ENCODE peak calls at places on chromosome 2, in nine cellular contexts. G is Karpas-422; A is mucosa of descending colon; L is body of pancreas; D is CD8-positive, alpha-beta memory T cell; Z is endothelial cell of umbilical vein; R is Peyer's patch; P is effector memory CD4-positive, alpha-beta T cell; X is NT2/D1. W is an unnamed sample. For H3K4me1, the result is how much of the 10 kb centered on the place peaks cover.

GRCh38 chr2:24489465-24489864 is 1.6 kb upstream of the NCOA1 start:
- DNase-seq in G (no peak), A (peak), L (no peak), D (no peak), Z (no peak), R (no peak), P (no peak), X (no peak), W (no peak)

GRCh38 chr2:3536682-3537632 is 17.6 kb upstream of the ADI1 start:
- DNase-seq in G (no peak), A (no peak), L (no peak), D (peak), Z (peak), R (no peak), P (no peak), X (no peak), W (no peak)

GRCh38 chr2:29460191-29460590 is 345.0 kb downstream of the CLIP4 start:
- DNase-seq in G (no peak), A (peak), L (no peak), D (no peak), Z (no peak), R (no peak), P (no peak), X (no peak), W (no peak)

GRCh38 chr2:190352668-190353536 is 9.5 kb downstream of the INPP1 start:
- DNase-seq in G (no peak), A (no peak), L (no peak), D (no peak), Z (no peak), R (no peak), P (no peak), X (no peak), W (no peak)

GRCh38 chr2:29518988-29519925 is 402.1 kb downstream of the ALK start:
- DNase-seq in G (no peak), A (no peak), L (peak), D (no peak), Z (no peak), R (no peak), P (no peak), X (no peak), W (no peak)

GRCh38 chr2:239957681-239958181 is 67.4 kb downstream of the NDUFA10 start:
- DNase-seq in G (no peak), A (no peak), L (no peak), D (no peak), Z (no peak), R (no peak), P (no peak), X (no peak), W (no peak)

GRCh38 chr2:223563462-223563861 is 38.7 kb downstream of the SCG2 start:
- DNase-seq in G (no peak), A (no peak), L (no peak), D (no peak), Z (peak), R (no peak), P (no peak), X (no peak), W (no peak)

GRCh38 chr2:160918909-160919503 is 241.2 kb upstream of the TANK start:
- DNase-seq in G (peak), A (peak), L (peak), D (peak), Z (peak), R (peak), P (peak), X (peak), W (peak)

GRCh38 chr2:218229239-218229638 is 12.2 kb downstream of the ARPC2 start:
- DNase-seq in G (peak), A (peak), L (no peak), D (peak), Z (peak), R (no peak), P (peak), X (no peak), W (no peak)

GRCh38 chr2:71880846-71881610 is 266.6 kb downstream of the CYP26B1 start:
- DNase-seq in G (no peak), A (peak), L (no peak), D (no peak), Z (peak), R (peak), P (no peak), X (no peak), W (no peak)

GRCh38 chr2:24885221-24886113 is 34.6 kb downstream of the ADCY3 start:
- DNase-seq in G (no peak), A (peak), L (no peak), D (no peak), Z (no peak), R (no peak), P (no peak), X (no peak), W (no peak)

GRCh38 chr2:238122287-238123217 is 15.9 kb upstream of the KLHL30 start:
- DNase-seq in G (no peak), A (no peak), L (no peak), D (no peak), Z (no peak), R (no peak), P (no peak), X (no peak), W (no peak)

GRCh38 chr2:223586261-223586660 is 15.9 kb downstream of the SCG2 start:
- DNase-seq in G (no peak), A (no peak), L (no peak), D (no peak), Z (no peak), R (no peak), P (no peak), X (no peak), W (no peak)

GRCh38 chr2:37377187-37377532 is 32.7 kb downstream of the QPCT start:
- DNase-seq in G (no peak), A (no peak), L (no peak), D (no peak), Z (no peak), R (no peak), P (no peak), X (no peak), W (no peak)

GRCh38 chr2:96413067-96413722 is 77.6 kb downstream of the NCAPH start:
- DNase-seq in G (no peak), A (peak), L (no peak), D (no peak), Z (no peak), R (no peak), P (no peak), X (no peak), W (no peak)

GRCh38 chr2:149329470-149330126 is 789 bp upstream of the LYPD6 start:
- DNase-seq in G (no peak), A (peak), L (peak), D (no peak), Z (peak), R (peak), P (no peak), X (peak), W (no peak)

GRCh38 chr2:69950241-69950640 is 11.2 kb downstream of the ASPRV1 start:
- DNase-seq in G (no peak), A (no peak), L (no peak), D (no peak), Z (no peak), R (no peak), P (no peak), X (no peak), W (no peak)

GRCh38 chr2:100476606-100477005 is 6.3 kb downstream of the NMS start:
- DNase-seq in G (peak), A (no peak), L (no peak), D (no peak), Z (no peak), R (no peak), P (no peak), X (no peak), W (no peak)

GRCh38 chr2:231189571-231190495 is 8.6 kb upstream of the ARMC9 start:
- DNase-seq in G (no peak), A (no peak), L (peak), D (no peak), Z (peak), R (no peak), P (no peak), X (no peak), W (no peak)

GRCh38 chr2:8414946-8415869 is 266.6 kb upstream of the ID2 start:
- DNase-seq in G (no peak), A (no peak), L (no peak), D (no peak), Z (no peak), R (no peak), P (no peak), X (no peak), W (no peak)

GRCh38 chr2:240898731-240899467 is 2.9 kb upstream of the MAB21L4 start:
- DNase-seq in G (no peak), A (no peak), L (no peak), D (no peak), Z (no peak), R (no peak), P (no peak), X (no peak), W (no peak)

GRCh38 chr2:168203762-168204693 is 43.4 kb downstream of the STK39 start:
- DNase-seq in G (no peak), A (no peak), L (peak), D (no peak), Z (no peak), R (no peak), P (no peak), X (peak), W (peak)

GRCh38 chr2:202115385-202116060 is 42.5 kb downstream of the KIAA2012 start:
- DNase-seq in G (no peak), A (no peak), L (no peak), D (no peak), Z (no peak), R (no peak), P (no peak), X (no peak), W (no peak)

GRCh38 chr2:218883491-218884490 is 3.1 kb downstream of the WNT10A start:
- DNase-seq in G (no peak), A (no peak), L (no peak), D (no peak), Z (no peak), R (peak), P (peak), X (no peak), W (no peak)

GRCh38 chr2:219387284-219388126 is at the start of gene DNPEP:
- DNase-seq in G (peak), A (peak), L (peak), D (peak), Z (peak), R (peak), P (peak), X (peak), W (peak)

GRCh38 chr2:195056001-195056400 is 601.0 kb upstream of the SLC39A10 start:
- DNase-seq in G (no peak), A (no peak), L (no peak), D (no peak), Z (no peak), R (no peak), P (no peak), X (no peak), W (no peak)

GRCh38 chr2:112055833-112056625 is 960 bp downstream of the TMEM87B start:
- DNase-seq in G (peak), A (peak), L (peak), D (peak), Z (peak), R (peak), P (peak), X (no peak), W (no peak)

GRCh38 chr2:25159947-25160346 is 8.4 kb downstream of the POMC start:
- DNase-seq in G (no peak), A (no peak), L (no peak), D (no peak), Z (no peak), R (no peak), P (no peak), X (peak), W (no peak)

GRCh38 chr2:202377308-202377736 is 1.2 kb downstream of the BMPR2 start:
- DNase-seq in G (no peak), A (peak), L (peak), D (peak), Z (peak), R (peak), P (no peak), X (no peak), W (no peak)

GRCh38 chr2:118050386-118050785 is 36.5 kb upstream of the CCDC93 start:
- DNase-seq in G (no peak), A (no peak), L (no peak), D (no peak), Z (peak), R (no peak), P (no peak), X (no peak), W (no peak)

GRCh38 chr2:55408098-55408882 is 11.4 kb downstream of the CCDC88A start:
- DNase-seq in G (no peak), A (no peak), L (no peak), D (no peak), Z (no peak), R (no peak), P (no peak), X (no peak), W (no peak)

GRCh38 chr2:100142393-100142792 is at the start of gene AFF3:
- DNase-seq in G (peak), A (peak), L (no peak), D (peak), Z (no peak), R (peak), P (no peak), X (no peak), W (no peak)

GRCh38 chr2:239195318-239195871 is 205.4 kb downstream of the HDAC4 start:
- DNase-seq in G (no peak), A (no peak), L (peak), D (no peak), Z (no peak), R (no peak), P (no peak), X (no peak), W (no peak)

GRCh38 chr2:132426621-132427020 is 10.0 kb downstream of the GPR39 start:
- DNase-seq in G (no peak), A (no peak), L (no peak), D (no peak), Z (no peak), R (no peak), P (no peak), X (no peak), W (no peak)

GRCh38 chr2:218014706-218015685 is 12.2 kb upstream of the TNS1 start:
- DNase-seq in G (no peak), A (no peak), L (no peak), D (no peak), Z (no peak), R (no peak), P (no peak), X (no peak), W (no peak)

GRCh38 chr2:20515293-20516220 is 68.7 kb downstream of the RHOB start:
- DNase-seq in G (no peak), A (no peak), L (no peak), D (no peak), Z (no peak), R (no peak), P (no peak), X (no peak), W (no peak)

GRCh38 chr2:157838442-157839161 is 37.5 kb downstream of the ACVR1 start:
- DNase-seq in G (no peak), A (peak), L (peak), D (no peak), Z (peak), R (peak), P (no peak), X (no peak), W (no peak)

GRCh38 chr2:101518470-101519172 is 43.7 kb upstream of the RFX8 start:
- DNase-seq in G (no peak), A (peak), L (peak), D (no peak), Z (peak), R (no peak), P (no peak), X (peak), W (no peak)

GRCh38 chr2:27282892-27283291 is 663 bp downstream of the TRIM54 start:
- DNase-seq in G (no peak), A (no peak), L (no peak), D (no peak), Z (peak), R (no peak), P (no peak), X (no peak), W (no peak)
- H3K4me3 ChIP-seq in G (no peak), A (no peak), L (no peak), D (no peak), Z (no peak), R (no peak), P (no peak), X (peak), W (no peak)

GRCh38 chr2:63791387-63791786 is 50.3 kb upstream of the UGP2 start:
- DNase-seq in G (no peak), A (no peak), L (no peak), D (no peak), Z (no peak), R (no peak), P (no peak), X (no peak), W (no peak)

GRCh38 chr2:63792523-63792922 is 49.2 kb upstream of the UGP2 start:
- DNase-seq in G (no peak), A (no peak), L (no peak), D (no peak), Z (peak), R (no peak), P (no peak), X (no peak), W (no peak)

GRCh38 chr2:63790491-63790890 is 51.2 kb upstream of the UGP2 start:
- DNase-seq in G (no peak), A (no peak), L (no peak), D (no peak), Z (no peak), R (no peak), P (no peak), X (no peak), W (no peak)

GRCh38 chr2:63789318-63790051 is 52.2 kb upstream of the UGP2 start:
- DNase-seq in G (no peak), A (no peak), L (no peak), D (no peak), Z (no peak), R (no peak), P (no peak), X (no peak), W (no peak)

GRCh38 chr2:63790913-63791312 is 50.8 kb upstream of the UGP2 start:
- DNase-seq in G (no peak), A (no peak), L (no peak), D (no peak), Z (peak), R (no peak), P (no peak), X (no peak), W (no peak)
- H3K4me1 ChIP-seq in G (under half), A (under half), L (under half), D (under half), Z (under half), R (under half), P (under half), X (under half), W (under half)

DNA sequence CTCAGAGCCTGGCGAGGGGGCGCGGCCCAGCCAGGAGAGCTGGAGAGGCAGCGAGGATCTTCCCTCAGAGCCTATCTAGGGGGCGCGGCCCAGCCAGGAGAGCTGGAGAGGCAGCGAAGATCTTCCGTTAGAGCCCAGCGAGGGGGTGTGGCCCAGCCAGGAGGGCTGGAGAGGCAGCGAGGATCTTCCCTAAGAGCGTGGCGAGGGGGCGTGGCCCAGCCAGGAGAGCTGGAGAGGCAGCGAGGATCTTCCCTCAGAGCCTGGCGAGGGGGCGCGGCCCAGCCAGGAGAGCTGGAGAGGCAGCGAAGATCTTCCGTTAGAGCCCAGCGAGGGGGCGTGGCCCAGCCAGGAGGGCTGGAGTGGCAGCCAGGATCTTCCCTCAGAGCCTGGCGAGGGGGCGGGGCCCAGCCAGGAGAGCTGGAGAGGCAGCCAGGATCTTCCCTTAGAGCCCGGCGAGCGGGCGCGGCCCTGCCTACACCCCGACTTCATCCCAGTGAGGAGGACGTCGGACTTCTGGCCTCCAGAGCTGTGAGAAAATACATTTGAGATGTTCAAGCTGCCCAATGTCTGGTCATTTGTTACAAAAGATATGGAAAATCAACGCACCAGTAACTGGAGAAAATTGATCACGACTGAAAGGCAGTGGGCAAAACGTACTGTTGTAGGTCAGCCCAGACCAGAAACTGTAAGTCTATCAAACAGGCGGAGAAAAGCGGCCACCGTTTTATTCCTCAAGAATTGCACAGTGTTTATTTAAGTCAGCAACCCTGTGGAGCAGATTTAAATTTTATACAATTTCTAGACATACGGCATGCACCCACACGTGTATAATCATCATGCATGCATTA is 63.5 kb upstream of the TMEM18 start:
- DNase-seq in G (peak), A (peak), L (peak), D (no peak), Z (peak), R (peak), P (peak), X (peak), W (peak)
- H3K4me3 ChIP-seq in G (peak), A (no peak), L (peak), D (peak), Z (peak), R (peak), P (peak), X (peak), W (peak)

GRCh38 chr2:105824446-105824845 is 79.7 kb downstream of the NCK2 start:
- DNase-seq in G (no peak), A (no peak), L (no peak), D (no peak), Z (no peak), R (no peak), P (no peak), X (no peak), W (no peak)

GRCh38 chr2:105828543-105828942 is 83.8 kb downstream of the NCK2 start:
- DNase-seq in G (no peak), A (no peak), L (no peak), D (no peak), Z (no peak), R (no peak), P (no peak), X (no peak), W (no peak)

GRCh38 chr2:105821428-105822125 is 76.9 kb downstream of the NCK2 start:
- DNase-seq in G (no peak), A (no peak), L (no peak), D (no peak), Z (no peak), R (no peak), P (no peak), X (no peak), W (no peak)

GRCh38 chr2:105822186-105822585 is 77.5 kb downstream of the NCK2 start:
- DNase-seq in G (no peak), A (no peak), L (no peak), D (peak), Z (no peak), R (no peak), P (no peak), X (no peak), W (no peak)

GRCh38 chr2:105827351-105828096 is 82.8 kb downstream of the NCK2 start:
- DNase-seq in G (no peak), A (no peak), L (no peak), D (no peak), Z (no peak), R (no peak), P (no peak), X (no peak), W (no peak)
- H3K4me1 ChIP-seq in G (under half), A (under half), L (under half), D (half or more), Z (under half), R (under half), P (under half), X (under half), W (under half)

GRCh38 chr2:200604571-200605255 is 18.9 kb downstream of the AOX1 start:
- DNase-seq in G (no peak), A (no peak), L (no peak), D (no peak), Z (no peak), R (no peak), P (no peak), X (no peak), W (no peak)

GRCh38 chr2:200608341-200609026 is 22.7 kb downstream of the AOX1 start:
- DNase-seq in G (no peak), A (no peak), L (no peak), D (no peak), Z (no peak), R (no peak), P (no peak), X (no peak), W (no peak)

GRCh38 chr2:200600549-200601212 is 14.9 kb downstream of the AOX1 start:
- DNase-seq in G (no peak), A (no peak), L (no peak), D (no peak), Z (no peak), R (no peak), P (no peak), X (no peak), W (no peak)

GRCh38 chr2:200602584-200602983 is 16.8 kb downstream of the AOX1 start:
- DNase-seq in G (no peak), A (no peak), L (no peak), D (no peak), Z (no peak), R (no peak), P (no peak), X (no peak), W (no peak)

DNA sequence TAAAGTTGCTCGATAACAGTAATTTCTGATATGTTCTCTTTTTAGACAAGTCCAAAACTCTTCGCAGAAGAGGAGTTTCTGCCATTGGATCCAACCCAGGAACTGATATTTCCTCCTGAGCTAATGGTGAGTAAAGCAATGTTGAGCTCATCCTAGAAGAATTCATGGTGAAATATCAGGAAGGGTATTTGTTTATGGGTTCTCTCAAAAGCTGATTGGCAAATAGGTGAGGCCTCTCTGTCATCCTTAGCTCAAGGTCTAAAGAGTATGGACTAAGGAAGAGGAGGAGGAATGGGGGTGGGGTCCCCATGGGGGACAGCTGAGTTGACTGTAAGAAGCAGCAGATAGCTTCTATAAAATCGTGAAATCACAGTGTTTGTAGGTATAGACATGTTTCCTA is 18.2 kb downstream of the AOX1 start:
- DNase-seq in G (no peak), A (no peak), L (no peak), D (no peak), Z (no peak), R (no peak), P (no peak), X (no peak), W (no peak)
- H3K4me3 ChIP-seq in G (no peak), A (no peak), L (no peak), D (no peak), Z (no peak), R (no peak), P (no peak), X (no peak), W (no peak)

W was measured in iPS DF 6.9.